ENCODE peak calls at places on chromosomes 5 and 9, in ten cellular contexts. Q, J, X, W, C, K, D, T, P and H are unnamed samples.

GRCh38 chr9:74570879-74571512 is 73.9 kb downstream of the RORB start:
- DNase-seq in W (peak), T (peak), D (no peak), C (peak), J (no peak), X (peak), P (peak), K (no peak), Q (no peak), H (no peak)

GRCh38 chr5:137570070-137570469 is 70.9 kb upstream of the SPOCK1 start:
- DNase-seq in X (no peak), K (no peak), J (no peak), D (no peak), C (no peak), T (no peak), Q (no peak), W (no peak), P (no peak), H (no peak)

GRCh38 chr9:27888661-27889295 is 315.5 kb upstream of the C9orf72 start:
- DNase-seq in W (no peak), Q (no peak), J (no peak), D (no peak), X (no peak), K (no peak), P (peak), C (no peak), T (peak), H (no peak)

GRCh38 chr9:90449213-90449925 is 193.3 kb downstream of the DIRAS2 start:
- DNase-seq in X (no peak), C (no peak), P (peak), K (no peak), T (no peak), D (no peak), Q (no peak), W (no peak), J (no peak), H (no peak)

GRCh38 chr5:39520232-39520572 is 95.4 kb upstream of the DAB2 start:
- DNase-seq in C (peak), W (no peak), X (no peak), Q (no peak), J (no peak), P (peak), T (no peak), D (no peak), K (no peak), H (no peak)

GRCh38 chr5:138990986-138991645 is 116.0 kb upstream of the LRRTM2 start:
- DNase-seq in J (no peak), D (no peak), K (no peak), P (no peak), T (no peak), Q (no peak), C (no peak), W (no peak), X (no peak), H (no peak)

GRCh38 chr5:89722538-89722937 is 687.0 kb downstream of the CETN3 start:
- DNase-seq in W (no peak), T (no peak), X (no peak), Q (no peak), K (no peak), C (no peak), D (no peak), J (no peak), P (no peak), H (no peak)

GRCh38 chr9:129081388-129081889 is 528 bp downstream of the DOLPP1 start:
- DNase-seq in W (no peak), T (peak), D (no peak), C (peak), J (peak), K (no peak), X (no peak), P (peak), Q (no peak), H (no peak)

GRCh38 chr9:131382850-131383729 is 10.8 kb upstream of the PRRC2B start:
- DNase-seq in C (peak), K (no peak), P (peak), W (no peak), D (no peak), Q (peak), J (no peak), X (no peak), T (no peak), H (peak)

GRCh38 chr9:35952526-35953191 is 5.3 kb downstream of the OR2S2 start:
- DNase-seq in D (no peak), W (no peak), X (no peak), P (no peak), Q (no peak), T (no peak), K (no peak), J (no peak), C (no peak), H (no peak)

GRCh38 chr9:72205513-72205912 is 56.3 kb downstream of the GDA start:
- DNase-seq in K (no peak), Q (no peak), D (no peak), J (no peak), X (no peak), C (no peak), W (no peak), T (no peak), P (peak), H (no peak)

GRCh38 chr9:128027166-128027539 is 40.0 kb downstream of the NAIF1 start:
- DNase-seq in D (no peak), T (peak), W (no peak), C (no peak), Q (no peak), K (peak), P (no peak), X (no peak), J (no peak), H (no peak)